ENCODE peak calls at places on chromosomes 12 and 14, in five cellular contexts. Y is HFF-Myc; K is COR-L47; L is stimulated activated CD8-positive, alpha-beta memory T cell treated with anti-CD3 and anti-CD28 coated beads, Interleukin-4, amount 100 ng/mL, for 1 hour; B is CD4-positive, alpha-beta T cell. U is an unnamed sample.
A peak's percentile ranks its signal among the peaks of the same experiment; 100 is the strongest.

GRCh38 chr12:79454338-79454777 is 236.4 kb downstream of the PAWR start:
- DNase-seq in L (no peak), K (no peak), B (no peak), Y (peak; percentile 25), U (no peak)

GRCh38 chr14:101563654-101564443 is 2.6 kb downstream of the DIO3 start:
- DNase-seq in K (no peak), L (no peak), Y (no peak), B (no peak), U (no peak)

GRCh38 chr12:52781399-52782082 is 4.4 kb upstream of the KRT76 start:
- DNase-seq in Y (no peak), B (no peak), L (no peak), K (no peak), U (no peak)

GRCh38 chr14:70013269-70013873 is 134.2 kb downstream of the SMOC1 start:
- DNase-seq in Y (no peak), B (no peak), K (peak; percentile 28), L (no peak), U (no peak)

GRCh38 chr14:23358042-23358441 is 5.4 kb upstream of the SLC22A17 start:
- DNase-seq in B (no peak), K (no peak), L (no peak), Y (no peak), U (no peak)

GRCh38 chr14:54650331-54651017 is 83.5 kb downstream of the SAMD4A start:
- DNase-seq in L (no peak), K (no peak), Y (peak; percentile 58), B (no peak), U (no peak)

GRCh38 chr14:70780396-70781075 is 28.8 kb downstream of the MAP3K9 start:
- DNase-seq in B (no peak), Y (no peak), K (peak; percentile 3), L (no peak), U (no peak)

GRCh38 chr14:70871863-70872677 is 35.2 kb upstream of the PCNX1 start:
- DNase-seq in L (no peak), Y (no peak), B (no peak), K (no peak), U (no peak)

GRCh38 chr12:39300799-39301198 is 142.1 kb downstream of the KIF21A start:
- DNase-seq in Y (no peak), L (no peak), B (no peak), K (no peak), U (no peak)

GRCh38 chr12:46439793-46440511 is 67.4 kb upstream of the SLC38A2 start:
- DNase-seq in K (no peak), B (no peak), L (no peak), Y (no peak), U (no peak)

GRCh38 chr12:99059824-99060526 is 414.9 kb downstream of the APAF1 start:
- DNase-seq in Y (no peak), K (no peak), L (no peak), B (no peak), U (no peak)

GRCh38 chr12:125214289-125214688 is 149.1 kb downstream of the AACS start:
- DNase-seq in K (no peak), Y (no peak), L (no peak), B (no peak), U (no peak)

GRCh38 chr12:107309020-107309419 is 215.7 kb upstream of the CRY1 start:
- DNase-seq in Y (no peak), L (no peak), B (no peak), K (no peak), U (no peak)

GRCh38 chr12:47340391-47341015 is 260.7 kb upstream of the AMIGO2 start:
- DNase-seq in L (no peak), Y (no peak), K (no peak), B (no peak), U (no peak)

GRCh38 chr14:104869669-104870367 is 4.8 kb downstream of the CEP170B start:
- DNase-seq in B (no peak), L (no peak), Y (no peak), K (no peak), U (no peak)

GRCh38 chr12:51753980-51754675 is 94.4 kb downstream of the FIGNL2 start:
- DNase-seq in Y (no peak), L (no peak), K (no peak), B (no peak), U (no peak)

GRCh38 chr14:81211844-81212243 is 8.9 kb downstream of the GTF2A1 start:
- DNase-seq in L (no peak), B (no peak), K (no peak), Y (no peak), U (no peak)

GRCh38 chr12:91432079-91432478 is 249.5 kb upstream of the DCN start:
- DNase-seq in K (no peak), L (no peak), B (no peak), Y (no peak), U (no peak)

GRCh38 chr14:22422238-22422637 is 166.8 kb downstream of the DAD1 start:
- DNase-seq in Y (no peak), L (no peak), K (no peak), B (no peak), U (no peak)

GRCh38 chr12:126708492-126708896 is 1558.5 kb upstream of the TMEM132C start:
- DNase-seq in Y (peak; percentile 50), L (no peak), K (no peak), B (no peak), U (no peak)